ENCODE peak calls at places on chromosome 12, in eight cellular contexts. B is A549, R is prostate gland, E is transverse colon, Z is suprapubic skin, Y is testis, J is body of pancreas, C is heart left ventricle. S is an unnamed sample.

GRCh38 chr12:7154901-7155470 is 24.8 kb downstream of the CLSTN3 start:
- DNase-seq in B (no peak), R (no peak), E (no peak), Z (no peak), Y (no peak), J (no peak), C (no peak), S (no peak)

GRCh38 chr12:8052679-8053078 is 13.5 kb downstream of the C3AR1 start:
- DNase-seq in B (no peak), R (no peak), E (no peak), Z (no peak), Y (no peak), J (no peak), C (no peak), S (peak; percentile 41)

GRCh38 chr12:59151243-59151642 is 230.9 kb upstream of the LRIG3 start:
- DNase-seq in B (no peak), R (no peak), E (no peak), Z (no peak), Y (no peak), J (no peak), C (no peak), S (no peak)

GRCh38 chr12:52004042-52004648 is 2.6 kb upstream of the TAMALIN start:
- DNase-seq in B (peak; percentile 69), R (peak; percentile 61), E (peak; percentile 55), Z (no peak), Y (peak; percentile 58), J (peak; percentile 71), C (peak; percentile 60), S (peak; percentile 78)

GRCh38 chr12:50065726-50066310 is 8.4 kb downstream of the ASIC1 start:
- DNase-seq in B (no peak), R (no peak), E (no peak), Z (no peak), Y (no peak), J (no peak), C (no peak), S (no peak)

GRCh38 chr12:13471471-13471870 is 274.9 kb downstream of the EMP1 start:
- DNase-seq in B (no peak), R (no peak), E (no peak), Z (no peak), Y (no peak), J (no peak), C (no peak), S (no peak)

GRCh38 chr12:93198086-93198485 is 179.6 kb upstream of the NUDT4 start:
- DNase-seq in B (peak; percentile 83), R (no peak), E (no peak), Z (no peak), Y (no peak), J (no peak), C (no peak), S (peak; percentile 87)

GRCh38 chr12:12693111-12693671 is 2.8 kb downstream of the GPR19 start:
- DNase-seq in B (no peak), R (no peak), E (no peak), Z (no peak), Y (no peak), J (no peak), C (no peak), S (no peak)

GRCh38 chr12:54251667-54252284 is 28.1 kb downstream of the CBX5 start:
- DNase-seq in B (peak; percentile 51), R (no peak), E (no peak), Z (no peak), Y (no peak), J (no peak), C (no peak), S (no peak)

DNA sequence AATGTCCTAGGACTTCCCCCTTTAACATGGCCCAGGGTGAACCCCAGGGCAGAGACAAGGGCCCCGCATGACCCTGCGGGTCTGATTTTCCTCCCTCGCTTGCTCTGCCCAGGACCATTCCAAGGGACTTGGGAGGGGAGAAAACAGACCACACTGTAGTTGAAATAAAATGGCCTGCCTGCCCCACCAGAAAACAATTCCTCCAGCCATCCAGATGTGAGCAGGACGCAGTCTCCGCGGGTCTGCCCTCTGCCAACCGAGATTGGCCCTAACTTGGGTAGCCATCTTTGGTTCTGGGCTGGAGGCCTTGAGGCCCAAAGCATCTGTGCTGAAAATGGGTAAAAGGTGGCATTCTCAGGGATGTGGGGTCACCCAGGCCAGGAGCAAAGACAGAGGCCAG is 75.5 kb downstream of the RFLNA start:
- DNase-seq in B (no peak), R (no peak), E (no peak), Z (no peak), Y (no peak), J (no peak), C (no peak), S (no peak)
- H3K27ac ChIP-seq in B (peak overlapping the region; percentile 92), R (peak overlapping the region; percentile 94), E (peak overlapping the region; percentile 91), Z (peak overlapping the region; percentile 80), Y (peak overlapping the region; percentile 89), J (peak overlapping the region; percentile 97), C (peak overlapping the region; percentile 94), S (peak overlapping the region; percentile 93)

GRCh38 chr12:91040356-91040755 is 17.5 kb downstream of the KERA start:
- DNase-seq in B (no peak), R (no peak), E (no peak), Z (no peak), Y (no peak), J (no peak), C (no peak), S (no peak)
- TF ChIP-seq POLR2A in B (no peak), R (no peak), E (no peak), Z (no peak), Y (no peak), J (no peak), C (no peak), S (no peak)

DNA sequence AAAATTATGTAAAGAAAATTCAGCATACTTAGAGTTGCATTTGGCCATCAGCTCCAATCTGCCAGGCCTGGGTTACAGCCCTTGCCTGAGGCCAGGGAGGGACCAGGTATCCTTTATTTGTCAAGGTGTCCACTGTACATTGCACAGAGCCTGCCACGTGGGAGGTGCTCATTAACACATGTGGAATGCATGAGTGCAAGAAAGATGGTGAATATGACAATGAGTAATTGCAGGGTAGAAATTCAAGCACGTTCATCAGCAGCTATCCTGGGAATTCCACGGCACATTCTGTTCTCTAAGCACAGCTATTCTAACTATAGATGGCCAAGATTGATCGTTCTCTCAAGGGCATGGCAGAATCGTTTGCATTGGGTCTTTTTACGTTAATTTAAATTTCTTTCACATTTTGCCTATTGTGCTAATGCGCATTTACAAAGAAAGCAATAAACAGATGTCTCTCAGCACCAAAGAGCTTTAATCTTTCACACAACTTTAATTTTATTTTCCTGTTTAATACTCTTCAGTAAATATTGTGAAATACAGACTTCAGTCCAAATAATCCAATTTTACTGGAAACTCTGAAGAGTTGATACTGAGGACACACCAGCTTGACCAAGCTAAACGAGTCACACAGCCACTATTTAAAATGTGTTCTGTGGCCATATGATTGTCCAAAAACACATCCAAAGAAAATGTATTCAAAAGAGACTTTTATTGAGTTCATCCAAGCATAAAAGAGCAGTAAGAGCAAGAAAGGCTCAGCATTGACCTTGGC is 1025.7 kb upstream of the TMEM132C start:
- DNase-seq in B (no peak), R (no peak), E (no peak), Z (no peak), Y (no peak), J (no peak), C (no peak), S (no peak)
- H3K27ac ChIP-seq in B (no peak overlapping the region), R (no peak overlapping the region), E (no peak overlapping the region), Z (peak overlapping the region; percentile 35), Y (no peak overlapping the region), J (no peak overlapping the region), C (no peak overlapping the region), S (no peak overlapping the region)

GRCh38 chr12:65277994-65278575 is 398 bp upstream of the MSRB3 start:
- DNase-seq in B (no peak), R (no peak), E (no peak), Z (peak; percentile 78), Y (peak; percentile 17), J (peak; percentile 11), C (peak; percentile 24), S (no peak)

GRCh38 chr12:65276923-65277322 is 1.6 kb upstream of the MSRB3 start:
- DNase-seq in B (no peak), R (no peak), E (no peak), Z (no peak), Y (no peak), J (no peak), C (no peak), S (no peak)

GRCh38 chr12:65279387-65280112 is 1.1 kb downstream of the MSRB3 start:
- DNase-seq in B (no peak), R (no peak), E (no peak), Z (no peak), Y (no peak), J (no peak), C (no peak), S (no peak)

GRCh38 chr12:65280306-65280705 is 1.8 kb downstream of the MSRB3 start:
- DNase-seq in B (no peak), R (no peak), E (no peak), Z (no peak), Y (no peak), J (no peak), C (no peak), S (no peak)

GRCh38 chr12:65278576-65279386 is at the start of gene MSRB3:
- DNase-seq in B (peak; percentile 75), R (peak; percentile 60), E (peak; percentile 53), Z (peak; percentile 83), Y (peak; percentile 78), J (peak; percentile 42), C (peak; percentile 90), S (peak; percentile 54)
- TF ChIP-seq POLR2A in B (peak; percentile 69), R (peak; percentile 18), E (peak; percentile 45), Z (no peak), Y (no peak), J (no peak), C (no peak), S (no peak)

GRCh38 chr12:131094831-131095805 is 141.4 kb downstream of the ADGRD1 start:
- DNase-seq in B (no peak), R (no peak), E (no peak), Z (peak; percentile 64), Y (peak; percentile 13), J (no peak), C (no peak), S (peak; percentile 36)

GRCh38 chr12:131091976-131092691 is 138.4 kb downstream of the ADGRD1 start:
- DNase-seq in B (no peak), R (no peak), E (peak; percentile 6), Z (peak; percentile 75), Y (peak; percentile 14), J (peak; percentile 1), C (no peak), S (peak; percentile 2)

GRCh38 chr12:131093971-131094830 is 140.5 kb downstream of the ADGRD1 start:
- DNase-seq in B (no peak), R (no peak), E (peak; percentile 4), Z (peak; percentile 59), Y (peak; percentile 10), J (peak; percentile 5), C (no peak), S (peak; percentile 30)

GRCh38 chr12:131091413-131091975 is 137.8 kb downstream of the ADGRD1 start:
- DNase-seq in B (no peak), R (no peak), E (peak; percentile 4), Z (peak; percentile 54), Y (peak; percentile 65), J (peak; percentile 0), C (no peak), S (peak; percentile 35)

GRCh38 chr12:131092911-131093901 is 139.5 kb downstream of the ADGRD1 start:
- DNase-seq in B (no peak), R (no peak), E (peak; percentile 65), Z (peak; percentile 69), Y (peak; percentile 10), J (peak; percentile 5), C (no peak), S (peak; percentile 36)
- H3K27ac ChIP-seq in B (no peak overlapping the region), R (no peak overlapping the region), E (peak overlapping the region; percentile 8), Z (no peak overlapping the region), Y (no peak overlapping the region), J (no peak overlapping the region), C (no peak overlapping the region), S (no peak overlapping the region)

GRCh38 chr12:22700126-22700525 is 75.2 kb downstream of the ETNK1 start:
- DNase-seq in B (peak; percentile 31), R (no peak), E (no peak), Z (no peak), Y (no peak), J (no peak), C (no peak), S (no peak)
- TF ChIP-seq POLR2A in B (no peak), R (no peak), E (no peak), Z (no peak), Y (no peak), J (no peak), C (no peak), S (no peak)

S was measured in adrenal gland.